ENCODE peak calls at places on chromosome 4, in six cellular contexts. K, H, A, C, D and Z are unnamed samples.

GRCh38 chr4:104907074-104907649 is 239.5 kb upstream of the TET2 start:
- DNase-seq in D (no peak), H (no peak), K (no peak), C (no peak), A (no peak), Z (no peak)

GRCh38 chr4:80266902-80267380 is 477 bp downstream of the FGF5 start:
- DNase-seq in A (no peak), K (no peak), D (no peak), H (no peak), C (no peak), Z (no peak)

GRCh38 chr4:97317691-97318090 is 825.6 kb downstream of the STPG2 start:
- DNase-seq in D (no peak), H (no peak), K (no peak), C (no peak), A (no peak), Z (no peak)

GRCh38 chr4:176034498-176034897 is 31.1 kb upstream of the WDR17 start:
- DNase-seq in A (no peak), C (no peak), K (no peak), H (no peak), D (no peak), Z (no peak)

GRCh38 chr4:151418385-151418784 is 9.4 kb downstream of the FHIP1A start:
- DNase-seq in C (no peak), A (no peak), D (no peak), K (no peak), H (no peak), Z (no peak)

GRCh38 chr4:77579406-77580076 is 26.1 kb upstream of the CXCL13 start:
- DNase-seq in D (no peak), C (no peak), A (no peak), H (peak; percentile 15), K (no peak), Z (no peak)

GRCh38 chr4:76948441-76949292 is 885 bp upstream of the SEPTIN11 start:
- DNase-seq in A (no peak), C (peak; percentile 84), K (peak; percentile 50), H (peak; percentile 55), D (peak; percentile 90), Z (peak; percentile 76)

GRCh38 chr4:25938251-25939186 is 24.5 kb downstream of the SMIM20 start:
- DNase-seq in H (no peak), C (peak; percentile 73), K (peak; percentile 85), A (no peak), D (no peak), Z (no peak)

GRCh38 chr4:188042191-188042590 is 46.6 kb downstream of the ZFP42 start:
- DNase-seq in H (no peak), C (no peak), A (no peak), K (no peak), D (no peak), Z (no peak)

GRCh38 chr4:2834001-2834921 is 9.4 kb upstream of the ADD1 start:
- DNase-seq in K (no peak), C (peak; percentile 11), D (peak; percentile 56), H (no peak), A (no peak), Z (peak; percentile 11)

GRCh38 chr4:64144994-64145393 is 264.3 kb downstream of the TECRL start:
- DNase-seq in A (no peak), H (no peak), D (no peak), K (no peak), C (no peak), Z (no peak)

GRCh38 chr4:185771696-185772390 is 40.2 kb downstream of the SORBS2 start:
- DNase-seq in K (no peak), D (no peak), H (no peak), C (no peak), A (no peak), Z (no peak)

GRCh38 chr4:139735381-139736256 is 70.0 kb downstream of the MGST2 start:
- DNase-seq in H (no peak), C (peak; percentile 56), D (peak; percentile 74), K (no peak), A (peak; percentile 66), Z (peak; percentile 74)

GRCh38 chr4:15149842-15150592 is 147.7 kb downstream of the CPEB2 start:
- DNase-seq in C (peak; percentile 89), K (peak; percentile 19), A (peak; percentile 62), D (peak; percentile 90), H (peak; percentile 43), Z (peak; percentile 75)

DNA sequence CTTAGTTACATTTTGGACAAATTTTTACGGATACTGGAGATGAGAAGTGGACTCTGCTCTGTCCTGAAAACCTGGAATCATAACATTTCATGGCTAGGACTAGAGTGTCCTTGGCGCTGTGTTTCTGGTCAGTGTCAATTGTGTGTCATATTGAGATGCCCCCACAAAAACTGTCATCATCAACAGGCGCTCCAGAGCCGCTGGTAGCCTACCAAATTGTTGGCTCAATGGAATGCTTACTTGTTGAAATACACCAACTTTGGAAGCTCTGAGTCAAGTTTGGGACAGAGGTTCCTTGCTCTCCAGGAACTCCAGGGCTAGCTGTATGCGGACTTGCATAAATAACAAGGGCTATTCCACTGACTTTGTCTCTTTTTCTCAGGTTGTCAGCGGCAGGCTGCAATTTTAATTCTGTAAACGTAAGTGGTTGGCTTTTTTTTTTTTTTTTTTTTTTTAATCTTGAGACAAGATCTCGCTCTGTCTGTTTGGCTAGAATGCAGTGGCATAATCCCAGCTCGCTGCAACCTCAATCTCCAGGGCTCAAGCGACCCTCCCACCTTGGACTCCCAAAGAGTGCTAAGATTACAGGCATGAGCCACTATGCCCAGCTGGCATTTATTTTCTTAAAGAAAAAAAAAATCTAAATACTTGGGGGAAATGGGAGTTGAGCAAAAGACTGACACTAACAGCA is 860 bp upstream of the HPGD start:
- DNase-seq in H (no peak), A (no peak), C (no peak), K (no peak), D (no peak), Z (no peak)
- TF ChIP-seq POLR2A in H (no peak), A (no peak), C (no peak), K (no peak), D (no peak), Z (no peak)

GRCh38 chr4:20922962-20923361 is 222.7 kb downstream of the PACRGL start:
- DNase-seq in A (no peak), D (no peak), K (no peak), C (no peak), H (no peak), Z (no peak)
- H3K27ac ChIP-seq in A (no peak overlapping the region), D (no peak overlapping the region), K (no peak overlapping the region), C (no peak overlapping the region), H (no peak overlapping the region), Z (no peak overlapping the region)

DNA sequence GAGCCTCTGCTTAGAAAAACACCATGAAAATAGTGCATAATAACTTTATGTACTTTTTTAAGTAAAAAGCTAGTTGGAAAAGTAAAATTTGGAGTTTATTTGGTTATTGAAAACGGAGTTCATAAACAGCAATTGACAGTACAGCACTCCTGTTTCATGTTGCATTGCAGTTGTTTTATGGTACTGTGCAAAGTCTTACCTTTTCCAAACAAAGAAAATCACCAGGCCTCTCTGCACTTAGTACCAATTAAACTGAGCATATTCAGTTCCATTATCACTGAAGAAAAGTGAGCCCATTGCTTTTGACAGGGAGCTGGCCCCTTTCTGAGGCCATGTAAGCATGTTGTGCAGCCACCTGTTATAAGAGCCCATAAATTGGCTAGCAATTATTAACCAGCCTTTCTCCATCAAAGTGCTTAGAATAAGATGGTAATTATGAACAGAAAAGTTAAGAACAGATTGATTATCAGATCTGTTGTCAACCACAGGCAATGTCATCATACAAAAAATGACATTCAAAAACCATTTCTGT is 376.6 kb upstream of the EMCN start:
- DNase-seq in C (no peak), H (no peak), K (no peak), D (no peak), A (no peak), Z (no peak)
- TF ChIP-seq POLR2A in C (no peak), H (no peak), K (no peak), D (no peak), A (no peak), Z (no peak)

GRCh38 chr4:112145326-112145819 is at the start of gene FAM241A:
- DNase-seq in H (peak; percentile 73), D (peak; percentile 94), K (no peak), A (peak; percentile 94), C (peak; percentile 92), Z (peak; percentile 91)

GRCh38 chr4:112144546-112145325 is 518 bp upstream of the FAM241A start:
- DNase-seq in H (no peak), A (no peak), D (no peak), C (peak; percentile 38), K (peak; percentile 16), Z (peak; percentile 46)

GRCh38 chr4:112147697-112148096 is 2.4 kb downstream of the FAM241A start:
- DNase-seq in D (no peak), C (peak; percentile 35), A (no peak), H (no peak), K (no peak), Z (no peak)

GRCh38 chr4:112142152-112142551 is 3.1 kb upstream of the FAM241A start:
- DNase-seq in A (no peak), C (no peak), K (no peak), D (no peak), H (no peak), Z (no peak)

GRCh38 chr4:112145820-112146813 is 863 bp downstream of the FAM241A start:
- DNase-seq in H (peak; percentile 27), C (peak; percentile 56), D (peak; percentile 66), K (peak; percentile 17), A (peak; percentile 72), Z (peak; percentile 47)
- H3K27ac ChIP-seq in H (peak overlapping the region; percentile 68), C (peak overlapping the region; percentile 90), D (peak overlapping the region; percentile 90), K (no peak overlapping the region), A (no peak overlapping the region), Z (peak overlapping the region; percentile 80)

DNA sequence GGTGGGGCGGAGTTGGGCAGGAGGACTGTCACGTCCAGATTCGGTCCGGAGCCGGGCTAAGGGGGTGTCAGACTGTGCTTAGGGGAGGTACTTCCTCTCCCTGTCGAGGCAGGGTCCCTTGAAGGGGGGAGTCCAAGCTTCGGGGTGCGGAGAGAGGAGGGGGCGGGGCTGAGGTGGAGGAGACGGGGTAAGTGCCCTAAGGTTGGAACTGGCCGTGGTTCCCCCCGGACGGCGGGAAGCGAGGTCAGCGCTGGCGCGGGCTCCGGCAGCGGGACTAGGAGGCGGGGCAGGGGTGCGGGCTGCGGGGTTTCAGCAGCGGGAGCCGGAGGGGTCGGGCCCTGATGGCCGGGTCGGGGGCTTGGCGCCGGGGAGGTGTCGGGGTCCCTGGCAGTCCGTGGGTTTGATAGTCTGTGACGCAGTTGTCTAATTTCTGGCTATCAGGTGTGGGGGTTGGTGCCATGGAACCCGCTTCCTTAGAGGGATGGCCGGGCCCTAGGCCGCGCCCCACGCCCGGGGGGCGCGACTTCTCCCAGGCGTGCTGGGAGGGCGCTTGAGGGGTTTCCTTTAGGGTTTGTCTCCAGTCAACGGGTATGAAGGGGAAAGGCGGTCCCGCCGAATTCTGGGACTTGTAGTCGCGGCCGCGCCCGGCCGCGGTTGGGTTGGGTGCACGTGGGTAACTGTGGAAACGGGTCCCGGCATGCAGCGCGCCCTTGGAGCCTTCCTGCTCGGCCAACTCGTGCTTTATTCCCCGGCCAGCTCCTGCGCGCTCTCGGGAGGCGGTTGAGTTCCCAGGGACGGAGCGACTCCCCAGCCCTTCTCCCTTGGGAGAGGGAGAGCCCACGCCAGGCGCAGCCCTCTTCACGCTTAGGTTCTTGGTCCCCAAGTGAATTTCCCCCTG is 1.5 kb downstream of the DCUN1D4 start:
- DNase-seq in C (peak; percentile 96), H (peak; percentile 68), D (peak; percentile 97), A (peak; percentile 86), K (peak; percentile 51), Z (peak; percentile 90)
- TF ChIP-seq POLR2A in C (no peak), H (peak; percentile 51), D (no peak), A (no peak), K (no peak), Z (peak; percentile 26)